ENCODE peak calls at places on chromosomes 3 and 15, in eight cellular contexts. One of them, this sample, is unnamed.

GRCh38 chr3:190497809-190498208 is 16.1 kb upstream of the IL1RAP start:
- DNase-seq in aorta: no peak
- DNase-seq in Peyer's patch: no peak
- DNase-seq in spleen: no peak
- DNase-seq in pancreas: no peak
- DNase-seq in heart left ventricle: peak; percentile 57
- DNase-seq in Panc1: no peak
- DNase-seq in CD8-positive, alpha-beta T cell: no peak
- DNase-seq in this sample: no peak

GRCh38 chr3:47409688-47410416 is 29.0 kb downstream of the PTPN23 start:
- DNase-seq in pancreas: no peak
- DNase-seq in Peyer's patch: no peak
- DNase-seq in Panc1: no peak
- DNase-seq in spleen: no peak
- DNase-seq in CD8-positive, alpha-beta T cell: no peak
- DNase-seq in heart left ventricle: no peak
- DNase-seq in aorta: no peak
- DNase-seq in this sample: no peak

GRCh38 chr15:55197719-55198118 is 978 bp upstream of the RSL24D1 start:
- DNase-seq in CD8-positive, alpha-beta T cell: no peak
- DNase-seq in spleen: no peak
- DNase-seq in Peyer's patch: no peak
- DNase-seq in pancreas: no peak
- DNase-seq in Panc1: no peak
- DNase-seq in aorta: no peak
- DNase-seq in heart left ventricle: no peak
- DNase-seq in this sample: no peak

GRCh38 chr3:15498461-15499214 is 22.9 kb downstream of the COLQ start:
- DNase-seq in aorta: no peak
- DNase-seq in spleen: no peak
- DNase-seq in Panc1: no peak
- DNase-seq in heart left ventricle: no peak
- DNase-seq in pancreas: no peak
- DNase-seq in CD8-positive, alpha-beta T cell: no peak
- DNase-seq in Peyer's patch: no peak
- DNase-seq in this sample: no peak

GRCh38 chr3:127655641-127656040 is 17.1 kb upstream of the ABTB1 start:
- DNase-seq in spleen: no peak
- DNase-seq in pancreas: no peak
- DNase-seq in heart left ventricle: no peak
- DNase-seq in aorta: peak; percentile 39
- DNase-seq in Panc1: no peak
- DNase-seq in CD8-positive, alpha-beta T cell: no peak
- DNase-seq in Peyer's patch: no peak
- DNase-seq in this sample: no peak

GRCh38 chr3:59566481-59566975 is 516.7 kb upstream of the CFAP20DC start:
- DNase-seq in heart left ventricle: no peak
- DNase-seq in spleen: no peak
- DNase-seq in aorta: no peak
- DNase-seq in pancreas: no peak
- DNase-seq in Panc1: no peak
- DNase-seq in Peyer's patch: no peak
- DNase-seq in CD8-positive, alpha-beta T cell: no peak
- DNase-seq in this sample: no peak

GRCh38 chr3:168061332-168061996 is 34.3 kb downstream of the GOLIM4 start:
- DNase-seq in heart left ventricle: no peak
- DNase-seq in Panc1: no peak
- DNase-seq in CD8-positive, alpha-beta T cell: no peak
- DNase-seq in pancreas: no peak
- DNase-seq in Peyer's patch: no peak
- DNase-seq in aorta: no peak
- DNase-seq in spleen: no peak
- DNase-seq in this sample: no peak

GRCh38 chr3:9439331-9439730 is 41.9 kb downstream of the SETD5 start:
- DNase-seq in heart left ventricle: no peak
- DNase-seq in Panc1: no peak
- DNase-seq in spleen: no peak
- DNase-seq in Peyer's patch: no peak
- DNase-seq in aorta: no peak
- DNase-seq in pancreas: no peak
- DNase-seq in CD8-positive, alpha-beta T cell: no peak
- DNase-seq in this sample: no peak

GRCh38 chr3:37096292-37096691 is 78.1 kb downstream of the LRRFIP2 start:
- DNase-seq in pancreas: no peak
- DNase-seq in spleen: no peak
- DNase-seq in heart left ventricle: no peak
- DNase-seq in Panc1: no peak
- DNase-seq in CD8-positive, alpha-beta T cell: no peak
- DNase-seq in Peyer's patch: no peak
- DNase-seq in aorta: no peak
- DNase-seq in this sample: no peak

GRCh38 chr15:67413770-67414429 is 107.0 kb upstream of the C15orf61 start:
- DNase-seq in Panc1: no peak
- DNase-seq in CD8-positive, alpha-beta T cell: no peak
- DNase-seq in aorta: no peak
- DNase-seq in spleen: no peak
- DNase-seq in heart left ventricle: no peak
- DNase-seq in pancreas: no peak
- DNase-seq in Peyer's patch: no peak
- DNase-seq in this sample: no peak

GRCh38 chr3:66372681-66373350 is 128.0 kb downstream of the LRIG1 start:
- DNase-seq in spleen: no peak
- DNase-seq in Peyer's patch: peak; percentile 61
- DNase-seq in Panc1: no peak
- DNase-seq in heart left ventricle: peak; percentile 67
- DNase-seq in aorta: no peak
- DNase-seq in pancreas: peak; percentile 70
- DNase-seq in CD8-positive, alpha-beta T cell: peak; percentile 59
- DNase-seq in this sample: peak; percentile 47

GRCh38 chr15:41983621-41984571 is 11.5 kb upstream of the EHD4 start:
- DNase-seq in heart left ventricle: no peak
- DNase-seq in Panc1: no peak
- DNase-seq in CD8-positive, alpha-beta T cell: no peak
- DNase-seq in pancreas: no peak
- DNase-seq in spleen: peak; percentile 33
- DNase-seq in aorta: peak; percentile 31
- DNase-seq in Peyer's patch: peak; percentile 34
- DNase-seq in this sample: no peak

DNA sequence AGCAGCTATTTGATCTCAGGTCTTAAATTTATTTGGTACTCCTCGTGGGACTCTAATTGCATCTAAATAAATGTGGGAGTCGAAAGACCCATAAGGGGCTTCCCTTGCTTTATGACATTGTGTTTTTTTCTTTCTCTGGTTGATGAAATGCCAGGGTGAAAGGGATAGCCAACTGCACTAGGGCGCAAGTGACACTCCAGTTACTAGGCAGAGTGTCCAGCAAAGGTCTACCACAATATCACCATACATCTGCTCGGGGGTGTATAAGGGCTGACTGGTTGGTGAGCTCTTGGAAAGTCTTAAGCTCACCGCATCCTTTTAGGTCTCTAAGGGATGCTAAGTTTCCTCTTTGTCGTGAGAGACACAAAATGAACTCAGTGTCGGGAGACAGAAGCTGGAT is 54.0 kb downstream of the PGBD4 start:
- DNase-seq in spleen: no peak
- DNase-seq in Panc1: no peak
- DNase-seq in pancreas: no peak
- DNase-seq in aorta: no peak
- DNase-seq in heart left ventricle: no peak
- DNase-seq in Peyer's patch: no peak
- DNase-seq in CD8-positive, alpha-beta T cell: no peak
- DNase-seq in this sample: no peak
- H3K9me3 ChIP-seq in spleen: peaks cover 50% of the 10 kb centered on the region
- H3K9me3 ChIP-seq in Panc1: peaks cover 18% of the 10 kb centered on the region
- H3K9me3 ChIP-seq in pancreas: no peaks in the 10 kb centered on the region
- H3K9me3 ChIP-seq in aorta: peaks cover 6% of the 10 kb centered on the region
- H3K9me3 ChIP-seq in heart left ventricle: peaks cover 21% of the 10 kb centered on the region
- H3K9me3 ChIP-seq in Peyer's patch: peaks cover 7% of the 10 kb centered on the region
- H3K9me3 ChIP-seq in CD8-positive, alpha-beta T cell: peaks cover 4% of the 10 kb centered on the region
- H3K9me3 ChIP-seq in this sample: peaks cover 24% of the 10 kb centered on the region

DNA sequence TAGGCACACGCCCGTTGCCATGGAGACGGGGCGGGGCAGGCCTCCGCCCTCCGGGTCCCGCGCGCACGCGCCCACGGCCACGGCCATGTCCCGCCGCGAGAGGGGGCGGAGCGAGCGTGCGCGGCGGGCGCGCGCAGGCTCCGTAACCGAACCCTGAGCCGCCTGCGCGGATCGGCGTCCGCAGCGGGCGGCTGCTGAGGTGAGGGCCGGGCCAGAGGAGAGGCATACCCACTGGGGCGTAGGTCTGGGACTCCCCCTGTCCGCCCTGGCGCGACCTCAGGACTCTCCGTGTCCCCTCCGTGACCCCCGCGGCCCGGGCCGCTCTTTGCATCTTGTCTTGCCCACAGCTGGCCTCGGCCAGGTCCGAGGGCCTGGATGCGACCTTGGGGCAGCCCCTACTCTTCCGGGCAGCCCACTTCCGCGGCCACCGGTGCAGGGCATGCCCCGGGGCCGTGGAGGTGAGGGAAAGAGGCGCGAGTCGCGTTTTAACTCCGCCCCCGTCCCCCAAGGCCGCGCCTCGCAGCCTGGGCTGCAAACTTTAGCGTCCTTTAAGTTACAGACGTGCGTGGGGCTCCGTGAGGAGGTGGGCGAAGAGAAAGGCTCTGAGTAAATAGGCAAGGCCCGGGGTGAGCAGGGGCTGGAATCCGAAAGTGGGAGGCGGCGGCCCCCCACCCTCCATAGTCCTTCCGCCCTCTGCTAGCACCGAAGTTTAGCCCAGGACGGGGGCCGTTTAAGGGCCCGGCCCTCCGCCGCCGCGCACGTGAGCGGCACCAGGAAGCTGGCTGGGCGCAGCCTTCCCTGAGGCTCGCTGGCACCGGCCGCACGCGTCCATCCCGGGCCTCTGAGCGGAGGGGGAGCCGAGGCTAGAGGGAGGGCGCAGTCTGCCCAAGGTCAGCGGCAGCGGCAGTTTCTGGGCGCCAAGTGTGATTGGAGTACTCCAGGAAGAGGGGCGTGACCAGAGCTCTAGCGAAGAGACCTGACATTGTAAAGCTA is at the start of gene TEX264:
- DNase-seq in aorta: peak; percentile 97
- DNase-seq in heart left ventricle: peak; percentile 94
- DNase-seq in CD8-positive, alpha-beta T cell: peak; percentile 95
- DNase-seq in pancreas: peak; percentile 84
- DNase-seq in spleen: peak; percentile 99
- DNase-seq in Peyer's patch: peak; percentile 96
- DNase-seq in Panc1: no peak
- DNase-seq in this sample: peak; percentile 93
- H3K27ac ChIP-seq in aorta: peak within 1 kb of the TSS; percentile 73
- H3K27ac ChIP-seq in heart left ventricle: peak within 1 kb of the TSS; percentile 96
- H3K27ac ChIP-seq in CD8-positive, alpha-beta T cell: peak within 1 kb of the TSS; percentile 67
- H3K27ac ChIP-seq in pancreas: peak within 1 kb of the TSS; percentile 87
- H3K27ac ChIP-seq in spleen: peak within 1 kb of the TSS; percentile 91
- H3K27ac ChIP-seq in Peyer's patch: peak within 1 kb of the TSS; percentile 95
- H3K27ac ChIP-seq in Panc1: peak within 1 kb of the TSS; percentile 86
- H3K27ac ChIP-seq in this sample: peak within 1 kb of the TSS; percentile 83

DNA sequence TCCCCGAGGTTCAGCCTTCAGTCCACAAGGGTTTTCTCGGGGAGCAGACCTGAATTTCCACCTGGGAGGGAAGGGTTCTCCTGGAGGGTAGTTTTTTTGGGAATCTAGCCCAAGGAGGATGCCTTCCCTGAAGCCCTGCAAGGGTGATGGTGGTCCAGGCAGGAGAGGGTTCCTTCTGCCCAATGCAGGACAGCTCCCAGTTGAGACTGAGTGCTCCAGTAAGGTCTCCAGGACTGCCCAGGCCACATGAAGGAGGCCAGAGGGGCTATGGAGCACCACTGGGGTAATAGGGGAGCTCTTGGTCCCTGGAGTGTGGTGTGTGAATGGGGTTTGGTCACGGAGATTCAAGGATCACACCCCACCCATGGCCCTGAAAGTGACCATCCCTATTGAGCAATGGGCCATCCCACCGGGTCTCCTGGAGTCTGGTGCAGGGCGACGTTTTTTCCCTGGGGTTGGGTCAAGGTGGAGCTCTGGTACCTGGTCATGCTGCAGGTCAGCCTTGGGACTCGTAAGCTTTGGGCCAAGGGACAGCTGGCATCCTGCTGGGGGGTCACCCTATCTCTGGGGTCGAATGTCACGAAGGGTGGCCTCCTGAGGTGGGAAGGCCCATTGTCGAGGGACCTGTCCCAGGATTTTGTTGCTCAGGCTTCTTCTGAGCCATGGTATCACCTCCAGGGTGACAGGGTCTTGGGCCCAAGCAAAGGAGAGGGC is 196.5 kb downstream of the UBE3A start:
- DNase-seq in Panc1: no peak
- DNase-seq in Peyer's patch: no peak
- DNase-seq in pancreas: peak; percentile 10
- DNase-seq in heart left ventricle: peak; percentile 15
- DNase-seq in CD8-positive, alpha-beta T cell: no peak
- DNase-seq in spleen: peak; percentile 52
- DNase-seq in aorta: peak; percentile 35
- DNase-seq in this sample: no peak
- H3K9me3 ChIP-seq in Panc1: no peaks in the 10 kb centered on the region
- H3K9me3 ChIP-seq in Peyer's patch: peaks cover 28% of the 10 kb centered on the region
- H3K9me3 ChIP-seq in pancreas: no peaks in the 10 kb centered on the region
- H3K9me3 ChIP-seq in heart left ventricle: peaks cover 11% of the 10 kb centered on the region
- H3K9me3 ChIP-seq in CD8-positive, alpha-beta T cell: no peaks in the 10 kb centered on the region
- H3K9me3 ChIP-seq in spleen: peaks cover 100% of the 10 kb centered on the region
- H3K9me3 ChIP-seq in aorta: peaks cover 4% of the 10 kb centered on the region
- H3K9me3 ChIP-seq in this sample: no peaks in the 10 kb centered on the region

DNA sequence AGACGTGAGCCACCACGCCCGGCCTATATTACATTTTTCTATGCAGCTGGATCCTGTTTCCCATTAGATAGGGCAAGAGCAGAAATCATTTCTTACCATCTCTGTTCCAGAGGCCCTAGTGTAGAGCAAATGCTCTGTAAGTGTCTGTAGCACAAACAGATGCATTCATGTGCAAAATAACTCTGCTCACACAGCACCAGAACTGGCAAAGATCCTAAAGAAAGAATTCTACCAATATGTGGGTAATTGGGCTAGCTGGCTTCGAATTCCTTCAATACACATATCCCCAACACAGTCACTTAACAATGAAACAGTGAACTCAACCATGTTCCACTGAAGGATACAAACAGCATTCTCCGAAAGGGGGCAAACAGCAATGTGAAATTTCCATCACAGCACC is 32.7 kb upstream of the DCUN1D1 start:
- DNase-seq in CD8-positive, alpha-beta T cell: no peak
- DNase-seq in pancreas: no peak
- DNase-seq in aorta: no peak
- DNase-seq in heart left ventricle: no peak
- DNase-seq in Peyer's patch: no peak
- DNase-seq in spleen: no peak
- DNase-seq in Panc1: no peak
- DNase-seq in this sample: no peak
- H3K27ac ChIP-seq in CD8-positive, alpha-beta T cell: no peak overlapping the region
- H3K27ac ChIP-seq in pancreas: no peak overlapping the region
- H3K27ac ChIP-seq in aorta: no peak overlapping the region
- H3K27ac ChIP-seq in heart left ventricle: no peak overlapping the region
- H3K27ac ChIP-seq in Peyer's patch: no peak overlapping the region
- H3K27ac ChIP-seq in spleen: no peak overlapping the region
- H3K27ac ChIP-seq in Panc1: no peak overlapping the region
- H3K27ac ChIP-seq in this sample: no peak overlapping the region

This sample was measured in CD4-positive, alpha-beta T cell.